ENCODE peak calls at places on chromosome 5, in seven cellular contexts. One of them, this sample, is unnamed.

GRCh38 chr5:39076757-39077475 is 2.7 kb upstream of the RICTOR start:
- DNase-seq in IMR-90: peak
- DNase-seq in GM20000: peak
- DNase-seq in esophagus squamous epithelium: no peak
- DNase-seq in ovary: no peak
- DNase-seq in neural progenitor cell: no peak
- DNase-seq in retinal pigment epithelial cell: no peak
- DNase-seq in this sample: no peak

GRCh38 chr5:90184764-90185163 is 224.8 kb downstream of the CETN3 start:
- DNase-seq in IMR-90: no peak
- DNase-seq in GM20000: no peak
- DNase-seq in esophagus squamous epithelium: no peak
- DNase-seq in ovary: no peak
- DNase-seq in neural progenitor cell: no peak
- DNase-seq in retinal pigment epithelial cell: no peak
- DNase-seq in this sample: no peak

GRCh38 chr5:1411099-1411498 is 34.1 kb downstream of the SLC6A3 start:
- DNase-seq in IMR-90: no peak
- DNase-seq in GM20000: no peak
- DNase-seq in esophagus squamous epithelium: no peak
- DNase-seq in ovary: no peak
- DNase-seq in neural progenitor cell: no peak
- DNase-seq in retinal pigment epithelial cell: no peak
- DNase-seq in this sample: no peak

GRCh38 chr5:66602621-66603020 is 6.4 kb downstream of the MAST4 start:
- DNase-seq in IMR-90: no peak
- DNase-seq in GM20000: no peak
- DNase-seq in esophagus squamous epithelium: no peak
- DNase-seq in ovary: no peak
- DNase-seq in neural progenitor cell: no peak
- DNase-seq in retinal pigment epithelial cell: no peak
- DNase-seq in this sample: no peak

GRCh38 chr5:74055446-74056097 is 429.6 kb downstream of the ARHGEF28 start:
- DNase-seq in IMR-90: no peak
- DNase-seq in GM20000: no peak
- DNase-seq in esophagus squamous epithelium: no peak
- DNase-seq in ovary: no peak
- DNase-seq in neural progenitor cell: no peak
- DNase-seq in retinal pigment epithelial cell: no peak
- DNase-seq in this sample: no peak

GRCh38 chr5:39716532-39716971 is 291.8 kb upstream of the DAB2 start:
- DNase-seq in IMR-90: peak
- DNase-seq in GM20000: peak
- DNase-seq in esophagus squamous epithelium: no peak
- DNase-seq in ovary: no peak
- DNase-seq in neural progenitor cell: peak
- DNase-seq in retinal pigment epithelial cell: no peak
- DNase-seq in this sample: peak

GRCh38 chr5:179886190-179886589 is 21.5 kb downstream of the TBC1D9B start:
- DNase-seq in IMR-90: no peak
- DNase-seq in GM20000: no peak
- DNase-seq in esophagus squamous epithelium: no peak
- DNase-seq in ovary: no peak
- DNase-seq in neural progenitor cell: no peak
- DNase-seq in retinal pigment epithelial cell: no peak
- DNase-seq in this sample: no peak

GRCh38 chr5:95669540-95669939 is 13.3 kb downstream of the SPATA9 start:
- DNase-seq in IMR-90: peak
- DNase-seq in GM20000: no peak
- DNase-seq in esophagus squamous epithelium: no peak
- DNase-seq in ovary: peak
- DNase-seq in neural progenitor cell: no peak
- DNase-seq in retinal pigment epithelial cell: peak
- DNase-seq in this sample: no peak

GRCh38 chr5:111271885-111272284 is 47.7 kb downstream of the CAMK4 start:
- DNase-seq in IMR-90: no peak
- DNase-seq in GM20000: no peak
- DNase-seq in esophagus squamous epithelium: no peak
- DNase-seq in ovary: no peak
- DNase-seq in neural progenitor cell: no peak
- DNase-seq in retinal pigment epithelial cell: no peak
- DNase-seq in this sample: peak

GRCh38 chr5:154653764-154654483 is 101.3 kb upstream of the LARP1 start:
- DNase-seq in IMR-90: no peak
- DNase-seq in GM20000: no peak
- DNase-seq in esophagus squamous epithelium: no peak
- DNase-seq in ovary: peak
- DNase-seq in neural progenitor cell: no peak
- DNase-seq in retinal pigment epithelial cell: no peak
- DNase-seq in this sample: no peak

GRCh38 chr5:40477856-40478546 is 201.7 kb upstream of the PTGER4 start:
- DNase-seq in IMR-90: peak
- DNase-seq in GM20000: no peak
- DNase-seq in esophagus squamous epithelium: no peak
- DNase-seq in ovary: no peak
- DNase-seq in neural progenitor cell: no peak
- DNase-seq in retinal pigment epithelial cell: peak
- DNase-seq in this sample: no peak

GRCh38 chr5:97297063-97297715 is 114.1 kb upstream of the RIOK2 start:
- DNase-seq in IMR-90: peak
- DNase-seq in GM20000: peak
- DNase-seq in esophagus squamous epithelium: no peak
- DNase-seq in ovary: no peak
- DNase-seq in neural progenitor cell: peak
- DNase-seq in retinal pigment epithelial cell: no peak
- DNase-seq in this sample: peak

GRCh38 chr5:177231479-177232250 is 71.9 kb downstream of the RAB24 start:
- DNase-seq in IMR-90: no peak
- DNase-seq in GM20000: no peak
- DNase-seq in esophagus squamous epithelium: no peak
- DNase-seq in ovary: no peak
- DNase-seq in neural progenitor cell: no peak
- DNase-seq in retinal pigment epithelial cell: no peak
- DNase-seq in this sample: no peak

GRCh38 chr5:56003179-56003578 is 8.4 kb upstream of the IL6ST start:
- DNase-seq in IMR-90: peak
- DNase-seq in GM20000: no peak
- DNase-seq in esophagus squamous epithelium: no peak
- DNase-seq in ovary: no peak
- DNase-seq in neural progenitor cell: no peak
- DNase-seq in retinal pigment epithelial cell: no peak
- DNase-seq in this sample: no peak

GRCh38 chr5:169100735-169101075 is 200.2 kb downstream of the SLIT3 start:
- DNase-seq in IMR-90: no peak
- DNase-seq in GM20000: no peak
- DNase-seq in esophagus squamous epithelium: no peak
- DNase-seq in ovary: no peak
- DNase-seq in neural progenitor cell: peak
- DNase-seq in retinal pigment epithelial cell: peak
- DNase-seq in this sample: no peak

GRCh38 chr5:169650701-169651331 is 13.7 kb downstream of the DOCK2 start:
- DNase-seq in IMR-90: peak
- DNase-seq in GM20000: peak
- DNase-seq in esophagus squamous epithelium: no peak
- DNase-seq in ovary: no peak
- DNase-seq in neural progenitor cell: no peak
- DNase-seq in retinal pigment epithelial cell: no peak
- DNase-seq in this sample: peak

GRCh38 chr5:146873186-146873917 is 5.2 kb downstream of the PPP2R2B start:
- DNase-seq in IMR-90: no peak
- DNase-seq in GM20000: no peak
- DNase-seq in esophagus squamous epithelium: no peak
- DNase-seq in ovary: no peak
- DNase-seq in neural progenitor cell: no peak
- DNase-seq in retinal pigment epithelial cell: no peak
- DNase-seq in this sample: no peak

GRCh38 chr5:179233909-179234562 is 111.2 kb downstream of the ADAMTS2 start:
- DNase-seq in IMR-90: no peak
- DNase-seq in GM20000: no peak
- DNase-seq in esophagus squamous epithelium: no peak
- DNase-seq in ovary: no peak
- DNase-seq in neural progenitor cell: no peak
- DNase-seq in retinal pigment epithelial cell: no peak
- DNase-seq in this sample: no peak

GRCh38 chr5:149141957-149142851 is 911 bp downstream of the ABLIM3 start:
- DNase-seq in IMR-90: peak
- DNase-seq in GM20000: no peak
- DNase-seq in esophagus squamous epithelium: no peak
- DNase-seq in ovary: peak
- DNase-seq in neural progenitor cell: peak
- DNase-seq in retinal pigment epithelial cell: no peak
- DNase-seq in this sample: no peak

GRCh38 chr5:139648205-139649081 is at the start of gene CXXC5:
- DNase-seq in IMR-90: peak
- DNase-seq in GM20000: peak
- DNase-seq in esophagus squamous epithelium: no peak
- DNase-seq in ovary: peak
- DNase-seq in neural progenitor cell: peak
- DNase-seq in retinal pigment epithelial cell: peak
- DNase-seq in this sample: peak

GRCh38 chr5:139649082-139649991 is 1.2 kb downstream of the CXXC5 start:
- DNase-seq in IMR-90: no peak
- DNase-seq in GM20000: no peak
- DNase-seq in esophagus squamous epithelium: no peak
- DNase-seq in ovary: no peak
- DNase-seq in neural progenitor cell: peak
- DNase-seq in retinal pigment epithelial cell: no peak
- DNase-seq in this sample: peak

GRCh38 chr5:139651502-139651862 is 3.3 kb downstream of the CXXC5 start:
- DNase-seq in IMR-90: no peak
- DNase-seq in GM20000: no peak
- DNase-seq in esophagus squamous epithelium: no peak
- DNase-seq in ovary: no peak
- DNase-seq in neural progenitor cell: peak
- DNase-seq in retinal pigment epithelial cell: no peak
- DNase-seq in this sample: no peak

GRCh38 chr5:139650689-139651501 is 2.7 kb downstream of the CXXC5 start:
- DNase-seq in IMR-90: no peak
- DNase-seq in GM20000: no peak
- DNase-seq in esophagus squamous epithelium: no peak
- DNase-seq in ovary: peak
- DNase-seq in neural progenitor cell: peak
- DNase-seq in retinal pigment epithelial cell: no peak
- DNase-seq in this sample: no peak

DNA sequence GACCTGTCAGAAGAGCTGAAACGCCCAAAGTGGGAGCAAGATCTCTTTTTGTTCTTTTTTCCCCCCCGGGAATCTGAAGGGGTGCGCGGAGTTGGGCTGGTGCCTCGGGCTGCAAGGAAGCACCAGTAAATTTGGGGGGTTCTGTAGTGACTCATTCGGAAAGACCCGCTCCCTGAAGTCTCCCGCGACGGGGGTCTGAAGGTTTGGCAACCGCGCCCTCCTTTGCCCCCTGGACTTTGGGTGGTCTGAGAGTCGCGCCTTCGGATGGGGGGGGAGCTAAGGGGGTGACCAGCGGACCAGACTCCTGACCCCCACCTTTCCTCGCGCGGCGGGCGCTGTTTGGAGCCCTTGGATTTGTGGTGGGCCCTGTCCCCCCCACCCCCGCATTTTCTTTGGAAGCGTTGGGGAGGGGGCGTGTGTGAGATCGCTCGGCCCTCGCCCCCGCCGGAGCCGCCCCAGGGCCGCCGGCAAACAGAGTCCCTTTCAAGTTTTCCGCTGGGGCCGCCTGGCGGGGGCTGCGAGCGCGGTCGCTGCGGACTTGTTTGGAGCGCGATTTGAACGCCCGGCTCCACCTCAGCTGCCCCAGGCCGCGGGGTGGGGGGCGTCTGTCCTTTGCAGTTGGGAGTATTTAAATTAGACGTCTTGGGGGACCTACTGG is 2.0 kb downstream of the CXXC5 start:
- DNase-seq in IMR-90: no peak
- DNase-seq in GM20000: peak
- DNase-seq in esophagus squamous epithelium: no peak
- DNase-seq in ovary: peak
- DNase-seq in neural progenitor cell: peak
- DNase-seq in retinal pigment epithelial cell: no peak
- DNase-seq in this sample: peak
- TF ChIP-seq CTCF in IMR-90: peak
- TF ChIP-seq CTCF in GM20000: peak
- TF ChIP-seq CTCF in esophagus squamous epithelium: no peak
- TF ChIP-seq CTCF in ovary: no peak
- TF ChIP-seq CTCF in neural progenitor cell: peak
- TF ChIP-seq CTCF in retinal pigment epithelial cell: peak
- TF ChIP-seq CTCF in this sample: peak

DNA sequence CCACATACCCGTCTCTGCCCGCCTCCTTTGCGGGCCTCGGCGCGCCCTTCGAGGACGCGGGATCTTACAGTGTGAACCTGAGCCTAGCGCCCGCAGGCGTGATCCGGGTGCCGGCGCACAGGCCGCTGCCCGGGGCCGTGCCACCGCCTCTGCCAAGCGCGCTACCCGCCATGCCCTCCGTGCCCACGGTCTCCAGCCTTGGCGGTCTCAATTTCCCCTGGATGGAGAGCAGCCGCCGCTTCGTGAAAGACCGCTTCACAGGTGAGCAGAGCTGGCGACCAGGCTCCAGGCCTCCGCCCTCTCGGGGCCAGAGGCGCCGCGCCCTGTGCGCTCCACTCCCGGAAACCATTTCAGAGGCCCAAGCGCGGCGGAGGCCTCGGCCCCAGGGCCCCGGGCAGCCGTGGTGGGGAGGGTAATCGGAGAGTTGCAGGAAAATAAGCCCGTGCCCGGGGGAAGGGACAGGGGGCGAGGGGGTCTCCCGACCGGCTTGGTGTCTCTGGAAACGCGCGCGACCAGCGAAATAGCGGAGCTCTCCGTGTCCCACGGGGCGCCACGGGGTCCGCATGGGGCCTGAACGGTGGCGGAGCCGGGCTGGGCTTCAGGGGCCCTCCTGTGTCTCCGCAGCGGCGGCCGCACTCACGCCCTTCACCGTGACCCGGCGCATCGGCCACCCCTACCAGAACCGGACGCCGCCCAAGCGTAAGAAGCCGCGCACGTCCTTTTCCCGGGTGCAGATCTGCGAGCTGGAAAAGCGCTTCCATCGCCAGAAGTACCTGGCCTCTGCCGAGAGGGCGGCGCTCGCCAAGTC is 682 bp downstream of the TLX3 start:
- DNase-seq in IMR-90: no peak
- DNase-seq in GM20000: peak
- DNase-seq in esophagus squamous epithelium: no peak
- DNase-seq in ovary: no peak
- DNase-seq in neural progenitor cell: peak
- DNase-seq in retinal pigment epithelial cell: no peak
- DNase-seq in this sample: peak
- TF ChIP-seq CTCF in IMR-90: peak
- TF ChIP-seq CTCF in GM20000: peak
- TF ChIP-seq CTCF in esophagus squamous epithelium: no peak
- TF ChIP-seq CTCF in ovary: no peak
- TF ChIP-seq CTCF in neural progenitor cell: peak
- TF ChIP-seq CTCF in retinal pigment epithelial cell: peak
- TF ChIP-seq CTCF in this sample: no peak

GRCh38 chr5:153496835-153497234 is 6.4 kb downstream of the GRIA1 start:
- DNase-seq in IMR-90: peak
- DNase-seq in GM20000: no peak
- DNase-seq in esophagus squamous epithelium: no peak
- DNase-seq in ovary: no peak
- DNase-seq in neural progenitor cell: peak
- DNase-seq in retinal pigment epithelial cell: no peak
- DNase-seq in this sample: no peak
- TF ChIP-seq CTCF in IMR-90: peak
- TF ChIP-seq CTCF in GM20000: peak
- TF ChIP-seq CTCF in esophagus squamous epithelium: peak
- TF ChIP-seq CTCF in ovary: no peak
- TF ChIP-seq CTCF in neural progenitor cell: peak
- TF ChIP-seq CTCF in retinal pigment epithelial cell: peak
- TF ChIP-seq CTCF in this sample: no peak

GRCh38 chr5:164326219-164326618 is 820.8 kb downstream of the MAT2B start:
- DNase-seq in IMR-90: no peak
- DNase-seq in GM20000: no peak
- DNase-seq in esophagus squamous epithelium: no peak
- DNase-seq in ovary: no peak
- DNase-seq in neural progenitor cell: no peak
- DNase-seq in retinal pigment epithelial cell: no peak
- DNase-seq in this sample: no peak
- TF ChIP-seq CTCF in IMR-90: no peak
- TF ChIP-seq CTCF in GM20000: no peak
- TF ChIP-seq CTCF in esophagus squamous epithelium: no peak
- TF ChIP-seq CTCF in ovary: no peak
- TF ChIP-seq CTCF in neural progenitor cell: peak
- TF ChIP-seq CTCF in retinal pigment epithelial cell: peak
- TF ChIP-seq CTCF in this sample: no peak